ENCODE peak calls at places on chromosomes 13 and 19, in nine cellular contexts. V is breast epithelium; T is CD8-positive, alpha-beta T cell; F is brain microvascular endothelial cell; P is ovary; E is aorta; Z is PC-9; A is H7; D is neural progenitor cell. W is an unnamed sample.

GRCh38 chr19:28578786-28579505 is 634.0 kb downstream of the UQCRFS1 start:
- DNase-seq in V (no peak), T (no peak), F (no peak), P (no peak), E (no peak), Z (no peak), A (no peak), D (no peak), W (no peak)

GRCh38 chr13:99237981-99238662 is 20.1 kb downstream of the GPR18 start:
- DNase-seq in V (no peak), T (no peak), F (no peak), P (no peak), E (no peak), Z (no peak), A (no peak), D (no peak), W (no peak)

GRCh38 chr19:55179570-55180484 is at the start of gene SYT5:
- DNase-seq in V (no peak), T (peak; percentile 45), F (no peak), P (no peak), E (no peak), Z (no peak), A (peak; percentile 96), D (peak; percentile 82), W (no peak)

GRCh38 chr13:98773053-98773452 is 20.6 kb upstream of the SLC15A1 start:
- DNase-seq in V (no peak), T (no peak), F (no peak), P (no peak), E (no peak), Z (no peak), A (peak; percentile 80), D (no peak), W (no peak)

GRCh38 chr13:85538957-85539356 is 260.3 kb downstream of the SLITRK6 start:
- DNase-seq in V (no peak), T (no peak), F (no peak), P (no peak), E (no peak), Z (no peak), A (no peak), D (no peak), W (no peak)

GRCh38 chr13:46721054-46721453 is 75.9 kb downstream of the ESD start:
- DNase-seq in V (no peak), T (peak; percentile 9), F (peak; percentile 56), P (peak; percentile 65), E (peak; percentile 52), Z (peak; percentile 28), A (no peak), D (peak; percentile 62), W (no peak)

GRCh38 chr19:56566904-56567273 is 379 bp upstream of the ZNF470 start:
- DNase-seq in V (peak; percentile 20), T (peak; percentile 30), F (peak; percentile 43), P (peak; percentile 54), E (peak; percentile 70), Z (peak; percentile 44), A (peak; percentile 62), D (no peak), W (no peak)

GRCh38 chr13:53010374-53011105 is 18.1 kb upstream of the OLFM4 start:
- DNase-seq in V (peak; percentile 62), T (no peak), F (no peak), P (no peak), E (no peak), Z (no peak), A (no peak), D (no peak), W (peak; percentile 9)

GRCh38 chr13:63274772-63275171 is 1859.1 kb upstream of the PCDH20 start:
- DNase-seq in V (no peak), T (no peak), F (no peak), P (no peak), E (no peak), Z (no peak), A (no peak), D (no peak), W (no peak)

GRCh38 chr19:33627526-33627925 is 5.8 kb downstream of the CHST8 start:
- DNase-seq in V (no peak), T (no peak), F (no peak), P (no peak), E (no peak), Z (no peak), A (no peak), D (no peak), W (no peak)

GRCh38 chr19:13399746-13400145 is 106.5 kb downstream of the CACNA1A start:
- DNase-seq in V (no peak), T (no peak), F (no peak), P (no peak), E (no peak), Z (no peak), A (no peak), D (no peak), W (no peak)

GRCh38 chr13:24511824-24512207 is 762 bp downstream of the PARP4 start:
- DNase-seq in V (no peak), T (no peak), F (no peak), P (no peak), E (no peak), Z (no peak), A (no peak), D (no peak), W (no peak)

GRCh38 chr13:109684836-109685602 is 101.4 kb downstream of the IRS2 start:
- DNase-seq in V (peak; percentile 26), T (no peak), F (peak; percentile 33), P (peak; percentile 52), E (no peak), Z (peak; percentile 75), A (no peak), D (no peak), W (no peak)

GRCh38 chr19:37095859-37096258 is 17.6 kb downstream of the ZNF420 start:
- DNase-seq in V (no peak), T (no peak), F (no peak), P (no peak), E (no peak), Z (no peak), A (no peak), D (no peak), W (no peak)

GRCh38 chr13:33525759-33526158 is 240.2 kb upstream of the STARD13 start:
- DNase-seq in V (no peak), T (no peak), F (no peak), P (no peak), E (no peak), Z (no peak), A (no peak), D (no peak), W (no peak)

GRCh38 chr19:58387338-58388174 is 487 bp downstream of the RPS5 start:
- DNase-seq in V (no peak), T (no peak), F (no peak), P (no peak), E (no peak), Z (no peak), A (no peak), D (no peak), W (no peak)

GRCh38 chr13:84870190-84870589 is 929.0 kb downstream of the SLITRK6 start:
- DNase-seq in V (no peak), T (no peak), F (no peak), P (no peak), E (no peak), Z (no peak), A (no peak), D (no peak), W (no peak)

GRCh38 chr19:28864577-28865042 is 348.3 kb downstream of the UQCRFS1 start:
- DNase-seq in V (no peak), T (no peak), F (no peak), P (peak; percentile 54), E (no peak), Z (no peak), A (no peak), D (no peak), W (no peak)

GRCh38 chr19:9155591-9155990 is 15.4 kb downstream of the ZNF317 start:
- DNase-seq in V (no peak), T (no peak), F (no peak), P (no peak), E (no peak), Z (no peak), A (no peak), D (no peak), W (no peak)

DNA sequence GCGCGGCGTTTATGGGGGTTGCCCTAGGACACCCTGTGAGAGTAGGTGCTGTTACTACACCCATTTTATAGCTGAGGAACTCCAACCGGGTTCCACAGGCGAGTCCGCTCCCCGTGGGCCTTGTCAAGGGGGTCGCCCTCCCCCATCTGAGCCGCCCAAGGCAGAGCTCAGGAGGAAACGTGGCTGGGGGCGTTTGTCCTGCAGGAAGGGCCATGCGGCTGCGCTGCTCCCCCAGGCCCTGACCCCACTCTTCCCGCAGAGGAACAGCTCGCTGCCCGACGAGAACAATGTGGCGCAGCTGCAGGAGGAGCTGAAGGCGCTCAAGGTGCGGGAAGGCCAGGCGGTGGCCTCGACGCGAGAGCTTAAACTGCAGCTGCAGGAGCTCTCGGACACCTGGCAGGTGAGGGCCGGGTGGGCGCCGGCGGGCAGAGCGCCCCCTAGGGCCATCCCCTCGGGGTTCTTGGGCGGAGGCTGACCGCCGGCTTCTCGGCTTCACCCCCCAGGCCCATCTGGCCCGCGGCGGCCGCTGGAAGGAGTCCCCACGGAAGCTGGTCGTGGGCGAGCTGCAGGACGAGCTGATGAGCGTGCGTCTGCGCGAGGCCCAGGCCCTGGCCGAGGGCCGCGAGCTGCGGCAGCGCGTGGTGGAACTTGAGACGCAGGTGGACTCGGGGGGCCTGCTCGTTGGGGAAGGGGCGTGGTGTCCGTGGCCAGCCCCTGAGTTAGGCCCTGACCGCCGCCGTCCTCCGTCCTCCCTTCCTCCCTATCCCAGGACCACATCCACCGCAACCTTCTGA is 12.4 kb downstream of the PRR36 start:
- DNase-seq in V (no peak), T (no peak), F (no peak), P (no peak), E (no peak), Z (no peak), A (peak; percentile 93), D (peak; percentile 64), W (no peak)
- H3K4me3 ChIP-seq in V (peak overlapping the region; percentile 58), T (peak overlapping the region; percentile 60), F (peak overlapping the region; percentile 6), P (no peak overlapping the region), E (no peak overlapping the region), Z (peak overlapping the region; percentile 17), A (peak overlapping the region; percentile 49), D (peak overlapping the region; percentile 66), W (peak overlapping the region; percentile 37)

GRCh38 chr13:43580280-43580679 is 206.5 kb downstream of the ENOX1 start:
- DNase-seq in V (no peak), T (no peak), F (no peak), P (no peak), E (no peak), Z (no peak), A (no peak), D (no peak), W (no peak)
- H3K27me3 ChIP-seq in V (no peaks in the 10 kb centered on the region), T (no peaks in the 10 kb centered on the region), F (no peaks in the 10 kb centered on the region), P (no peaks in the 10 kb centered on the region), E (no peaks in the 10 kb centered on the region), Z (no peaks in the 10 kb centered on the region), A (no peaks in the 10 kb centered on the region), D (no peaks in the 10 kb centered on the region), W (no peaks in the 10 kb centered on the region)

DNA sequence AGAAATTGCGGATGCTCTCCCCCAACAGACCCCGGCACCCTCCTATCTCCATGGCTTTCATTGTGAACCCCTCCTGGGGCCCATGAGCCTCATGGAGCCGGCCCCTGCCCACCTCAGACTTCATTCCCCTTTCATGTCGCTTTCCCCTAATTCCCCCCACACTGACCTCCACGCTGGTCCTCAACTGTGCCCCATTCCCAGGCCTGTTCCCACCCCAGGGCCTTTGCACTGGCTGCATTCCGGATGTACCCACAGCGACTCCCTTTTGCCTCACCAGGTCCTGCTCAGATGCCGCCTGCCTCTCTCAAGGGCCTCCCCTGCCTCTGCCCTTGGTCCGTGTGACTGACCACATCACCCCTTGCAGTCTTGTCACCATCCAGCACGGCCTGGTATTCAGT is 13.3 kb downstream of the SLC27A1 start:
- DNase-seq in V (no peak), T (no peak), F (no peak), P (no peak), E (no peak), Z (no peak), A (no peak), D (no peak), W (no peak)
- H3K4me3 ChIP-seq in V (no peak overlapping the region), T (no peak overlapping the region), F (no peak overlapping the region), P (no peak overlapping the region), E (no peak overlapping the region), Z (no peak overlapping the region), A (no peak overlapping the region), D (no peak overlapping the region), W (no peak overlapping the region)

GRCh38 chr19:53882391-53883050 is 524 bp downstream of the PRKCG start:
- DNase-seq in V (no peak), T (no peak), F (no peak), P (no peak), E (no peak), Z (no peak), A (peak; percentile 52), D (no peak), W (no peak)
- H3K27me3 ChIP-seq in V (peaks cover 42% of the 10 kb centered on the region), T (peaks cover 36% of the 10 kb centered on the region), F (peaks cover 25% of the 10 kb centered on the region), P (no peaks in the 10 kb centered on the region), E (no peaks in the 10 kb centered on the region), Z (no peaks in the 10 kb centered on the region), A (peaks cover 26% of the 10 kb centered on the region), D (peaks cover 36% of the 10 kb centered on the region), W (peaks cover 45% of the 10 kb centered on the region)

W was measured in kidney epithelial cell.